ENCODE peak calls at places on chromosomes 5 and 9, in five cellular contexts. V, C, S, B and D are unnamed samples.

GRCh38 chr5:65722575-65723424 is 795 bp downstream of the NLN start:
- DNase-seq in V (peak), C (peak), S (peak), B (peak), D (no peak)

GRCh38 chr5:171242521-171242920 is 66.5 kb upstream of the TLX3 start:
- DNase-seq in V (no peak), C (no peak), S (no peak), B (no peak), D (no peak)

GRCh38 chr5:103778915-103779314 is 216.3 kb upstream of the NUDT12 start:
- DNase-seq in V (no peak), C (no peak), S (no peak), B (no peak), D (no peak)

GRCh38 chr5:92916036-92916435 is 665.0 kb downstream of the NR2F1-AS1 start:
- DNase-seq in V (peak), C (no peak), S (no peak), B (peak), D (no peak)

GRCh38 chr5:168679515-168679920 is 100.3 kb upstream of the PANK3 start:
- DNase-seq in V (peak), C (peak), S (peak), B (peak), D (peak)

GRCh38 chr9:126471084-126471611 is 142.6 kb upstream of the LMX1B start:
- DNase-seq in V (no peak), C (peak), S (no peak), B (peak), D (peak)

GRCh38 chr5:95667678-95668077 is 15.1 kb downstream of the SPATA9 start:
- DNase-seq in V (no peak), C (no peak), S (no peak), B (no peak), D (no peak)

GRCh38 chr9:69171049-69171448 is 3.0 kb upstream of the TJP2 start:
- DNase-seq in V (no peak), C (no peak), S (peak), B (peak), D (no peak)

GRCh38 chr5:180516440-180516839 is 22.3 kb downstream of the CNOT6 start:
- DNase-seq in V (no peak), C (no peak), S (no peak), B (no peak), D (no peak)

DNA sequence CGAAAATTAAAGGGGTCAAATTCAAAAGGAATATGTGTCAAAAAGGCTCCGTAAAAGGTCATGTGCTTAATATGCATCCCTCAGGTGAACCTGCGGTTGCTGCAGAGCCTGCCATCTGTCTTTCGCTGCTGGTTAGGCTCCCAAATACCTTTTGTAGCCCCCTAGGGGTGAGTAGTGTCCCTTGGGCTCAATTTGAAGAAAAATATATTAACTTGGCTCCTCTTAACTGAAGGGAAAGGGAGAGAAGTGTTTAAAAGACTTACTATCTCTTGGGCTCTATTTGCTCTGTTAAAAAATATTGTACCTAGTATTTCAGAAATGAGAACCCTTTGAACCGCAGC is 176.5 kb upstream of the ADAMTSL1 start:
- DNase-seq in V (no peak), C (no peak), S (no peak), B (no peak), D (no peak)
- TF ChIP-seq CTCF in V (peak), C (no peak), S (peak), B (peak), D (no peak)

GRCh38 chr5:50770441-50770840 is 104.0 kb downstream of the PARP8 start:
- DNase-seq in V (no peak), C (no peak), S (no peak), B (no peak), D (no peak)
- TF ChIP-seq CTCF in V (no peak), C (no peak), S (no peak), B (no peak), D (no peak)

DNA sequence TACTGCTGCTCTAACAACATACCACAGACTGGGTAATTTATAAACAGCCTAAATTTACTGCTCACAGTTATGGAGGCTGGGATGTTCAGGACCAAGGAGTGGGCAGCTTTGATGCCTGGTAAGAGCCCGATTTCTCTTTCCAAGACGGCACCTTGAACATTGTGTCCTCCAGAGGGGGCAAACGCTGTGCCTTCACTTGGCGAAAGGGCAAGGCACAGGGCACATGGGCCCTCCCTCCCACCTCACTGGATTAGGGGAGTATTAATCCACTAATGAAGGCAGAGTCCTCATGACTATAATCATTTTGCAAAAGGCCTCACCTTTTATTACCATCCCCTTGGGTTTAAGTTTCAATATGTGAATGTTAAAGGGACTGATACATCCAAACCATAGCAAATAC is 397.7 kb downstream of the TMEM38B start:
- DNase-seq in V (no peak), C (no peak), S (no peak), B (no peak), D (no peak)
- TF ChIP-seq CTCF in V (no peak), C (no peak), S (no peak), B (no peak), D (no peak)

GRCh38 chr5:33184367-33184766 is 256.4 kb upstream of the TARS1 start:
- DNase-seq in V (no peak), C (no peak), S (no peak), B (no peak), D (no peak)

GRCh38 chr5:33180900-33181299 is 259.9 kb upstream of the TARS1 start:
- DNase-seq in V (peak), C (no peak), S (peak), B (peak), D (no peak)
- TF ChIP-seq CTCF in V (peak), C (no peak), S (peak), B (peak), D (no peak)

DNA sequence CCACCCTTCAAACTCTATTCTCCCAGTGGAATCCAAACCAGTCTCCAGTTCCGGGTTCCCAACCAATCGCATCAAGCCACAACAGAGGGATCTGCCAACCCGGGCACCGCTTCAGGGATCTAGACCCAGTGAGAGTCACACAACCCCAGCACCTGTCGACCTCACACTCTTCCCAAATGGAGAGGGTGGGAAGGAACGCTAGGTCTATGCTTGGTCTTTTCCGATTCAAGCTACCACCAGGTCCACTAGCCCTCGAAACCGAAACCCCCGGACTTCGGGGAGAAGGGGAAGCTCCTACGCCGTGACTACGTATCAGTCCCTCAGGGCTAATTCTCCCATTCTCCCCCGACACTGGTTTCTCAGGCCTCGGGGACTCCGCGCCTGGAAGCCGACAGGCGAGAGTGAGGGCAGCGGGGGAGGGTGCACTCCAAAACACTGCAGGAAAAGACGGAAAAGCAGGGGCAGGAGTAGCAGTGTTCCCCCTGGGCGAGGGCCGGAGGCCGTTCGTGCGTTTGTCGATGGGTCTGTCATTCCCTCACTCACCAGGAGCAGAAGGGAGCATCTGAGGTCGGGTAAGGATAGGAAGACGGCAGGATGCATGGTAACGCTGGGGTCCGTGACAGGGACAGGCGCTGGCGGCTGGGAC is 436 bp downstream of the ERP44 start:
- DNase-seq in V (peak), C (peak), S (peak), B (peak), D (peak)
- TF ChIP-seq CTCF in V (no peak), C (no peak), S (no peak), B (no peak), D (no peak)

GRCh38 chr9:80158150-80158549 is 586.4 kb downstream of the TLE4 start:
- DNase-seq in V (no peak), C (no peak), S (no peak), B (no peak), D (no peak)

GRCh38 chr9:80163889-80164288 is 592.1 kb downstream of the TLE4 start:
- DNase-seq in V (no peak), C (no peak), S (no peak), B (no peak), D (no peak)
- TF ChIP-seq CTCF in V (no peak), C (no peak), S (no peak), B (no peak), D (no peak)

GRCh38 chr5:8997542-8998070 is 548.3 kb downstream of the SEMA5A start:
- DNase-seq in V (no peak), C (no peak), S (no peak), B (no peak), D (no peak)

GRCh38 chr5:8993031-8993430 is 552.8 kb downstream of the SEMA5A start:
- DNase-seq in V (peak), C (no peak), S (no peak), B (peak), D (no peak)
- TF ChIP-seq CTCF in V (peak), C (peak), S (peak), B (peak), D (no peak)